ENCODE peak calls at places on chromosome 12, in eight cellular contexts. One of them, this sample, is unnamed.
A peak's percentile ranks its signal among the peaks of the same experiment; 100 is the strongest.

GRCh38 chr12:22935501-22935900 is 310.5 kb downstream of the ETNK1 start:
- DNase-seq in H9: no peak
- DNase-seq in HepG2: no peak
- DNase-seq in RWPE2: no peak
- DNase-seq in OCI-LY7: no peak
- DNase-seq in fibroblast of lung: peak; percentile 38
- DNase-seq in ovary: no peak
- DNase-seq in AG09319: no peak
- DNase-seq in this sample: no peak

GRCh38 chr12:130029151-130029550 is 125.3 kb upstream of the TMEM132D start:
- DNase-seq in H9: no peak
- DNase-seq in HepG2: no peak
- DNase-seq in RWPE2: no peak
- DNase-seq in OCI-LY7: no peak
- DNase-seq in fibroblast of lung: no peak
- DNase-seq in ovary: no peak
- DNase-seq in AG09319: no peak
- DNase-seq in this sample: no peak

GRCh38 chr12:73225371-73225937 is 953.3 kb downstream of the TRHDE start:
- DNase-seq in H9: no peak
- DNase-seq in HepG2: no peak
- DNase-seq in RWPE2: no peak
- DNase-seq in OCI-LY7: no peak
- DNase-seq in fibroblast of lung: no peak
- DNase-seq in ovary: no peak
- DNase-seq in AG09319: no peak
- DNase-seq in this sample: no peak

GRCh38 chr12:128747441-128747840 is 76.3 kb downstream of the SLC15A4 start:
- DNase-seq in H9: no peak
- DNase-seq in HepG2: no peak
- DNase-seq in RWPE2: no peak
- DNase-seq in OCI-LY7: no peak
- DNase-seq in fibroblast of lung: no peak
- DNase-seq in ovary: no peak
- DNase-seq in AG09319: no peak
- DNase-seq in this sample: no peak

GRCh38 chr12:20300457-20300856 is 67.9 kb upstream of the PDE3A start:
- DNase-seq in H9: no peak
- DNase-seq in HepG2: no peak
- DNase-seq in RWPE2: no peak
- DNase-seq in OCI-LY7: no peak
- DNase-seq in fibroblast of lung: no peak
- DNase-seq in ovary: no peak
- DNase-seq in AG09319: no peak
- DNase-seq in this sample: no peak

GRCh38 chr12:91388573-91388972 is 206.0 kb upstream of the DCN start:
- DNase-seq in H9: no peak
- DNase-seq in HepG2: no peak
- DNase-seq in RWPE2: no peak
- DNase-seq in OCI-LY7: no peak
- DNase-seq in fibroblast of lung: no peak
- DNase-seq in ovary: no peak
- DNase-seq in AG09319: no peak
- DNase-seq in this sample: no peak

GRCh38 chr12:9941838-9942237 is 9.7 kb upstream of the CLEC2A start:
- DNase-seq in H9: no peak
- DNase-seq in HepG2: no peak
- DNase-seq in RWPE2: no peak
- DNase-seq in OCI-LY7: no peak
- DNase-seq in fibroblast of lung: no peak
- DNase-seq in ovary: no peak
- DNase-seq in AG09319: no peak
- DNase-seq in this sample: no peak

GRCh38 chr12:89706551-89707348 is 1.9 kb downstream of the ATP2B1 start:
- DNase-seq in H9: no peak
- DNase-seq in HepG2: no peak
- DNase-seq in RWPE2: no peak
- DNase-seq in OCI-LY7: peak; percentile 21
- DNase-seq in fibroblast of lung: peak; percentile 45
- DNase-seq in ovary: no peak
- DNase-seq in AG09319: no peak
- DNase-seq in this sample: no peak

GRCh38 chr12:28622416-28622815 is 432.2 kb downstream of the CCDC91 start:
- DNase-seq in H9: no peak
- DNase-seq in HepG2: no peak
- DNase-seq in RWPE2: no peak
- DNase-seq in OCI-LY7: no peak
- DNase-seq in fibroblast of lung: peak; percentile 19
- DNase-seq in ovary: no peak
- DNase-seq in AG09319: peak; percentile 5
- DNase-seq in this sample: no peak

GRCh38 chr12:53738834-53739284 is 11.6 kb upstream of the CALCOCO1 start:
- DNase-seq in H9: peak; percentile 58
- DNase-seq in HepG2: no peak
- DNase-seq in RWPE2: no peak
- DNase-seq in OCI-LY7: no peak
- DNase-seq in fibroblast of lung: no peak
- DNase-seq in ovary: no peak
- DNase-seq in AG09319: no peak
- DNase-seq in this sample: no peak

GRCh38 chr12:80472912-80473500 is 29.0 kb downstream of the PTPRQ start:
- DNase-seq in H9: no peak
- DNase-seq in HepG2: peak; percentile 35
- DNase-seq in RWPE2: no peak
- DNase-seq in OCI-LY7: peak; percentile 69
- DNase-seq in fibroblast of lung: peak; percentile 90
- DNase-seq in ovary: no peak
- DNase-seq in AG09319: peak; percentile 39
- DNase-seq in this sample: peak; percentile 29

GRCh38 chr12:64171715-64172114 is 50.4 kb downstream of the KICS2 start:
- DNase-seq in H9: no peak
- DNase-seq in HepG2: peak; percentile 5
- DNase-seq in RWPE2: no peak
- DNase-seq in OCI-LY7: no peak
- DNase-seq in fibroblast of lung: peak; percentile 18
- DNase-seq in ovary: no peak
- DNase-seq in AG09319: no peak
- DNase-seq in this sample: no peak

GRCh38 chr12:42812086-42812485 is 222.5 kb upstream of the PRICKLE1 start:
- DNase-seq in H9: no peak
- DNase-seq in HepG2: no peak
- DNase-seq in RWPE2: no peak
- DNase-seq in OCI-LY7: no peak
- DNase-seq in fibroblast of lung: peak; percentile 6
- DNase-seq in ovary: no peak
- DNase-seq in AG09319: no peak
- DNase-seq in this sample: no peak

GRCh38 chr12:4809449-4810218 is 89.4 kb downstream of the GALNT8 start:
- DNase-seq in H9: peak; percentile 65
- DNase-seq in HepG2: no peak
- DNase-seq in RWPE2: no peak
- DNase-seq in OCI-LY7: no peak
- DNase-seq in fibroblast of lung: no peak
- DNase-seq in ovary: no peak
- DNase-seq in AG09319: no peak
- DNase-seq in this sample: peak; percentile 47

GRCh38 chr12:89252284-89252683 is 100.0 kb downstream of the DUSP6 start:
- DNase-seq in H9: no peak
- DNase-seq in HepG2: no peak
- DNase-seq in RWPE2: no peak
- DNase-seq in OCI-LY7: no peak
- DNase-seq in fibroblast of lung: peak; percentile 70
- DNase-seq in ovary: no peak
- DNase-seq in AG09319: no peak
- DNase-seq in this sample: no peak

GRCh38 chr12:15590180-15590826 is 198.9 kb downstream of the EPS8 start:
- DNase-seq in H9: peak; percentile 64
- DNase-seq in HepG2: peak; percentile 70
- DNase-seq in RWPE2: no peak
- DNase-seq in OCI-LY7: peak; percentile 73
- DNase-seq in fibroblast of lung: peak; percentile 81
- DNase-seq in ovary: peak; percentile 42
- DNase-seq in AG09319: no peak
- DNase-seq in this sample: peak; percentile 76

DNA sequence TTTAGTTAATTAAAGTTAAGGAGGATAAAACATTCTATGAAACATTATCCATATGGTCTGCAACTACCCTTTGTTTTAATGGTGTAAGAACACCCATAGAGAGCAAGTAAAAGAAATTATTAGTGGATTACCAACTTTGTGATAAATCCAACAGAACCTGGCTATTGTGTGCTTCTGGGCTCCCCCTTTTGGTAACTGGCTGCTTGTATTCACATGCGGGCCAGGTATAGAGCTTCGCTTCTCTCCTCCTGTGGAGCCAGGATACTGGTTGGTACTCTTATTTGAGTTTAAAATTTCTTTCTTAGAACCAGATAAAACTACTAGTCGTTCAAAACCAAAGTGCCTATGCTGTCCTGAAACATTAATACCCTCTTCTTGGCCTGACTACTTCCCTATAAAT is 81.0 kb downstream of the PTPRR start:
- DNase-seq in H9: peak; percentile 43
- DNase-seq in HepG2: no peak
- DNase-seq in RWPE2: no peak
- DNase-seq in OCI-LY7: no peak
- DNase-seq in fibroblast of lung: no peak
- DNase-seq in ovary: no peak
- DNase-seq in AG09319: no peak
- DNase-seq in this sample: no peak
- TF ChIP-seq CTCF in H9: peak; percentile 55
- TF ChIP-seq CTCF in HepG2: no peak
- TF ChIP-seq CTCF in RWPE2: no peak
- TF ChIP-seq CTCF in OCI-LY7: no peak
- TF ChIP-seq CTCF in fibroblast of lung: no peak
- TF ChIP-seq CTCF in ovary: no peak
- TF ChIP-seq CTCF in AG09319: no peak
- TF ChIP-seq CTCF in this sample: no peak

GRCh38 chr12:132423251-132424117 is 66.5 kb upstream of the FBRSL1 start:
- DNase-seq in H9: no peak
- DNase-seq in HepG2: peak; percentile 23
- DNase-seq in RWPE2: no peak
- DNase-seq in OCI-LY7: peak; percentile 31
- DNase-seq in fibroblast of lung: no peak
- DNase-seq in ovary: no peak
- DNase-seq in AG09319: no peak
- DNase-seq in this sample: no peak

GRCh38 chr12:132419612-132420237 is 70.2 kb upstream of the FBRSL1 start:
- DNase-seq in H9: no peak
- DNase-seq in HepG2: no peak
- DNase-seq in RWPE2: no peak
- DNase-seq in OCI-LY7: no peak
- DNase-seq in fibroblast of lung: no peak
- DNase-seq in ovary: no peak
- DNase-seq in AG09319: no peak
- DNase-seq in this sample: no peak

GRCh38 chr12:132424118-132424438 is 65.9 kb upstream of the FBRSL1 start:
- DNase-seq in H9: no peak
- DNase-seq in HepG2: no peak
- DNase-seq in RWPE2: no peak
- DNase-seq in OCI-LY7: no peak
- DNase-seq in fibroblast of lung: no peak
- DNase-seq in ovary: no peak
- DNase-seq in AG09319: no peak
- DNase-seq in this sample: no peak

GRCh38 chr12:132424811-132425210 is 65.1 kb upstream of the FBRSL1 start:
- DNase-seq in H9: no peak
- DNase-seq in HepG2: no peak
- DNase-seq in RWPE2: no peak
- DNase-seq in OCI-LY7: no peak
- DNase-seq in fibroblast of lung: no peak
- DNase-seq in ovary: no peak
- DNase-seq in AG09319: no peak
- DNase-seq in this sample: no peak

DNA sequence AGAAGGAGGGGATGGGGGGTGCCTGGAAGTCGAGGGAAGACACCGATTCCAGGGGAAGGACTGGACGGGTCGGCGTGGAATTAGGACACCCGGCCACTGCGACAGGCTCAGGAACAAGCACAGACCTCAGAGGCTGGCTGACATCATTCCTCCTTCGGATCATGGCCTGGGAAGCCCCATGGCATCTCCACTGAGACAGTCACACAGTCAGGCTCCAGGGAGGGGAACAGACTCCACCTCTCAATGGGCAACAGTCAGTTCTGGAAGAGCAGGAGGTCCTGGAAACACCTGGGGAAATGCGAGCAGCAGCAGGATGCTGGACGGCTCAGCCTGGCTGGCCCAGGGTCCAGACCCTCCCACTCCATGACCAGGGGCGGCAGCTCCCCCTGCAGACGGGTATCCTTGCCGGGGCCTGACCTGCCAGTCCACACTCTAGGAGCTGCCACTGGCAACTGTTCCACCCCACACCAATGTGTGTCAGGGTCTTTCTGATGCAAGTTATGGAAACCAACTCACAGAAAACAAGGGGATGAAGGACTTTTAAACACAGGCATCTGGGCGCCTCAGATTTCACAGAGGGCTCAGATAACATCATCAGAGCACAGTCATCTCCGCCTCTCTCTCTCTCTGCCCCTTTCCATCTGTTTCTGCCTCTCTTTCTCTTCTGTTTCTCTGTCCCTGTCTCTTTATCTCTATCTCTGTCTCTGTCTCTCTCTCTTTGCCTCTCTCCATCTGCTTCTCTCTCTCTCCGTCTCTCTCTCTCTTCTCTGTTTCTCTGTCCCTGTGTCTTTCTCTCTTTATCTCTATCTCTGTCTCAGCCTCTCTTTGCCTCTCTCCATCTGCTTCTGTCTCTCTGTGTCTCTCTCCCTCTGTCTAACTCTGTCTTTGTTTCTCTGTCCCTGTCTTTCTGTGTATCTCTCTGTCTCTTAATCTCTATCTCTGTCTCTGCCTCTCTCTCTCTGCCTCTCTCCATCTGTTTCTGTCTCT is 67.6 kb upstream of the FBRSL1 start:
- DNase-seq in H9: peak; percentile 70
- DNase-seq in HepG2: no peak
- DNase-seq in RWPE2: no peak
- DNase-seq in OCI-LY7: no peak
- DNase-seq in fibroblast of lung: peak; percentile 77
- DNase-seq in ovary: no peak
- DNase-seq in AG09319: peak; percentile 48
- DNase-seq in this sample: no peak
- TF ChIP-seq CTCF in H9: peak; percentile 55
- TF ChIP-seq CTCF in HepG2: peak; percentile 49
- TF ChIP-seq CTCF in RWPE2: no peak
- TF ChIP-seq CTCF in OCI-LY7: no peak
- TF ChIP-seq CTCF in fibroblast of lung: no peak
- TF ChIP-seq CTCF in ovary: no peak
- TF ChIP-seq CTCF in AG09319: no peak
- TF ChIP-seq CTCF in this sample: no peak

GRCh38 chr12:52667509-52667908 is 12.7 kb downstream of the KRT1 start:
- DNase-seq in H9: no peak
- DNase-seq in HepG2: no peak
- DNase-seq in RWPE2: no peak
- DNase-seq in OCI-LY7: no peak
- DNase-seq in fibroblast of lung: no peak
- DNase-seq in ovary: no peak
- DNase-seq in AG09319: no peak
- DNase-seq in this sample: no peak
- TF ChIP-seq CTCF in H9: peak; percentile 57
- TF ChIP-seq CTCF in HepG2: peak; percentile 3
- TF ChIP-seq CTCF in RWPE2: no peak
- TF ChIP-seq CTCF in OCI-LY7: no peak
- TF ChIP-seq CTCF in fibroblast of lung: no peak
- TF ChIP-seq CTCF in ovary: no peak
- TF ChIP-seq CTCF in AG09319: peak; percentile 5
- TF ChIP-seq CTCF in this sample: no peak

GRCh38 chr12:25677180-25677937 is 124.3 kb upstream of the LMNTD1 start:
- DNase-seq in H9: no peak
- DNase-seq in HepG2: no peak
- DNase-seq in RWPE2: no peak
- DNase-seq in OCI-LY7: no peak
- DNase-seq in fibroblast of lung: no peak
- DNase-seq in ovary: no peak
- DNase-seq in AG09319: no peak
- DNase-seq in this sample: no peak
- TF ChIP-seq CTCF in H9: no peak
- TF ChIP-seq CTCF in HepG2: peak; percentile 9
- TF ChIP-seq CTCF in RWPE2: no peak
- TF ChIP-seq CTCF in OCI-LY7: no peak
- TF ChIP-seq CTCF in fibroblast of lung: no peak
- TF ChIP-seq CTCF in ovary: no peak
- TF ChIP-seq CTCF in AG09319: peak; percentile 41
- TF ChIP-seq CTCF in this sample: no peak

This sample was measured in GM13976.